ENCODE peak calls at places on chromosomes 12 and 14, in four cellular contexts. One of them, this sample, is unnamed.

GRCh38 chr12:126361804-126362203 is 1296.6 kb downstream of the AACS start:
- DNase-seq in Peyer's patch: no peak
- DNase-seq in mesenchymal stem cell: no peak
- DNase-seq in body of pancreas: no peak
- DNase-seq in this sample: no peak

GRCh38 chr12:16573652-16574077 is 32.3 kb downstream of the LMO3 start:
- DNase-seq in Peyer's patch: no peak
- DNase-seq in mesenchymal stem cell: peak; percentile 47
- DNase-seq in body of pancreas: peak; percentile 71
- DNase-seq in this sample: no peak

GRCh38 chr12:64450711-64451486 is 1.0 kb upstream of the TBK1 start:
- DNase-seq in Peyer's patch: no peak
- DNase-seq in mesenchymal stem cell: peak; percentile 36
- DNase-seq in body of pancreas: no peak
- DNase-seq in this sample: no peak

GRCh38 chr14:30874120-30874998 is at the start of gene COCH:
- DNase-seq in Peyer's patch: peak; percentile 39
- DNase-seq in mesenchymal stem cell: no peak
- DNase-seq in body of pancreas: peak; percentile 47
- DNase-seq in this sample: peak; percentile 42

GRCh38 chr12:90124289-90124688 is 415.7 kb upstream of the ATP2B1 start:
- DNase-seq in Peyer's patch: no peak
- DNase-seq in mesenchymal stem cell: no peak
- DNase-seq in body of pancreas: no peak
- DNase-seq in this sample: no peak

GRCh38 chr14:53767566-53767965 is 189.1 kb downstream of the BMP4 start:
- DNase-seq in Peyer's patch: no peak
- DNase-seq in mesenchymal stem cell: no peak
- DNase-seq in body of pancreas: no peak
- DNase-seq in this sample: no peak

GRCh38 chr12:93943766-93944165 is 204.6 kb upstream of the PLXNC1 start:
- DNase-seq in Peyer's patch: no peak
- DNase-seq in mesenchymal stem cell: no peak
- DNase-seq in body of pancreas: no peak
- DNase-seq in this sample: no peak

GRCh38 chr14:32657081-32657480 is 281.6 kb upstream of the NPAS3 start:
- DNase-seq in Peyer's patch: no peak
- DNase-seq in mesenchymal stem cell: peak; percentile 88
- DNase-seq in body of pancreas: no peak
- DNase-seq in this sample: no peak

GRCh38 chr14:90574640-90575131 is 177.9 kb downstream of the CALM1 start:
- DNase-seq in Peyer's patch: no peak
- DNase-seq in mesenchymal stem cell: no peak
- DNase-seq in body of pancreas: no peak
- DNase-seq in this sample: no peak

GRCh38 chr12:115771065-115771464 is 506.4 kb downstream of the MED13L start:
- DNase-seq in Peyer's patch: no peak
- DNase-seq in mesenchymal stem cell: peak; percentile 12
- DNase-seq in body of pancreas: no peak
- DNase-seq in this sample: no peak

GRCh38 chr12:71282020-71282419 is 124.2 kb upstream of the TSPAN8 start:
- DNase-seq in Peyer's patch: no peak
- DNase-seq in mesenchymal stem cell: no peak
- DNase-seq in body of pancreas: no peak
- DNase-seq in this sample: no peak

GRCh38 chr12:69653703-69654102 is 43.0 kb upstream of the LRRC10 start:
- DNase-seq in Peyer's patch: no peak
- DNase-seq in mesenchymal stem cell: peak; percentile 40
- DNase-seq in body of pancreas: no peak
- DNase-seq in this sample: no peak

GRCh38 chr12:103667129-103667528 is 80.1 kb downstream of the STAB2 start:
- DNase-seq in Peyer's patch: no peak
- DNase-seq in mesenchymal stem cell: no peak
- DNase-seq in body of pancreas: no peak
- DNase-seq in this sample: no peak

GRCh38 chr12:52496590-52497071 is 3.6 kb upstream of the KRT6A start:
- DNase-seq in Peyer's patch: no peak
- DNase-seq in mesenchymal stem cell: peak; percentile 22
- DNase-seq in body of pancreas: no peak
- DNase-seq in this sample: no peak

GRCh38 chr14:54947230-54947629 is 44.6 kb upstream of the GCH1 start:
- DNase-seq in Peyer's patch: no peak
- DNase-seq in mesenchymal stem cell: no peak
- DNase-seq in body of pancreas: no peak
- DNase-seq in this sample: peak; percentile 76

GRCh38 chr12:61536117-61536516 is 724.1 kb upstream of the USP15 start:
- DNase-seq in Peyer's patch: no peak
- DNase-seq in mesenchymal stem cell: no peak
- DNase-seq in body of pancreas: no peak
- DNase-seq in this sample: no peak

GRCh38 chr14:102215522-102216250 is 76.0 kb downstream of the WDR20 start:
- DNase-seq in Peyer's patch: no peak
- DNase-seq in mesenchymal stem cell: no peak
- DNase-seq in body of pancreas: no peak
- DNase-seq in this sample: no peak

GRCh38 chr12:55716582-55717396 is 943 bp downstream of the BLOC1S1 start:
- DNase-seq in Peyer's patch: no peak
- DNase-seq in mesenchymal stem cell: no peak
- DNase-seq in body of pancreas: no peak
- DNase-seq in this sample: no peak

GRCh38 chr14:70905316-70905715 is 1.9 kb upstream of the PCNX1 start:
- DNase-seq in Peyer's patch: no peak
- DNase-seq in mesenchymal stem cell: peak; percentile 91
- DNase-seq in body of pancreas: no peak
- DNase-seq in this sample: no peak

GRCh38 chr14:87133073-87133815 is 859.7 kb downstream of the GALC start:
- DNase-seq in Peyer's patch: no peak
- DNase-seq in mesenchymal stem cell: peak; percentile 92
- DNase-seq in body of pancreas: no peak
- DNase-seq in this sample: no peak

GRCh38 chr12:56980941-56981530 is 23.6 kb upstream of the RDH16 start:
- DNase-seq in Peyer's patch: no peak
- DNase-seq in mesenchymal stem cell: no peak
- DNase-seq in body of pancreas: no peak
- DNase-seq in this sample: no peak

GRCh38 chr12:110100315-110100970 is 23.7 kb upstream of the IFT81 start:
- DNase-seq in Peyer's patch: peak; percentile 73
- DNase-seq in mesenchymal stem cell: peak; percentile 82
- DNase-seq in body of pancreas: peak; percentile 67
- DNase-seq in this sample: peak; percentile 42

GRCh38 chr14:91249841-91250616 is 5.5 kb upstream of the GPR68 start:
- DNase-seq in Peyer's patch: peak; percentile 79
- DNase-seq in mesenchymal stem cell: peak; percentile 67
- DNase-seq in body of pancreas: no peak
- DNase-seq in this sample: peak; percentile 55

GRCh38 chr12:70719672-70720420 is 82.6 kb upstream of the PTPRB start:
- DNase-seq in Peyer's patch: no peak
- DNase-seq in mesenchymal stem cell: peak; percentile 30
- DNase-seq in body of pancreas: peak; percentile 21
- DNase-seq in this sample: peak; percentile 29

GRCh38 chr12:4891866-4892265 is 17.8 kb upstream of the KCNA1 start:
- DNase-seq in Peyer's patch: no peak
- DNase-seq in mesenchymal stem cell: no peak
- DNase-seq in body of pancreas: no peak
- DNase-seq in this sample: no peak

GRCh38 chr14:36773558-36773957 is 111.9 kb downstream of the PAX9 start:
- DNase-seq in Peyer's patch: no peak
- DNase-seq in mesenchymal stem cell: peak; percentile 27
- DNase-seq in body of pancreas: no peak
- DNase-seq in this sample: no peak

GRCh38 chr12:89721291-89721987 is 12.8 kb upstream of the ATP2B1 start:
- DNase-seq in Peyer's patch: no peak
- DNase-seq in mesenchymal stem cell: no peak
- DNase-seq in body of pancreas: no peak
- DNase-seq in this sample: no peak

GRCh38 chr14:106185837-106186233 is 659.5 kb downstream of the TMEM121 start:
- DNase-seq in Peyer's patch: peak; percentile 60
- DNase-seq in mesenchymal stem cell: no peak
- DNase-seq in body of pancreas: no peak
- DNase-seq in this sample: no peak

GRCh38 chr12:28998662-28999120 is 150.4 kb upstream of the FAR2 start:
- DNase-seq in Peyer's patch: no peak
- DNase-seq in mesenchymal stem cell: peak; percentile 45
- DNase-seq in body of pancreas: no peak
- DNase-seq in this sample: no peak

GRCh38 chr12:21831671-21832357 is 57.3 kb upstream of the KCNJ8 start:
- DNase-seq in Peyer's patch: no peak
- DNase-seq in mesenchymal stem cell: no peak
- DNase-seq in body of pancreas: no peak
- DNase-seq in this sample: no peak

GRCh38 chr12:25797335-25797863 is 161.1 kb upstream of the RASSF8 start:
- DNase-seq in Peyer's patch: no peak
- DNase-seq in mesenchymal stem cell: no peak
- DNase-seq in body of pancreas: no peak
- DNase-seq in this sample: no peak
- H3K4me1 ChIP-seq in Peyer's patch: no peaks in the 10 kb centered on the region
- H3K4me1 ChIP-seq in mesenchymal stem cell: no peaks in the 10 kb centered on the region
- H3K4me1 ChIP-seq in body of pancreas: no peaks in the 10 kb centered on the region
- H3K4me1 ChIP-seq in this sample: no peaks in the 10 kb centered on the region

DNA sequence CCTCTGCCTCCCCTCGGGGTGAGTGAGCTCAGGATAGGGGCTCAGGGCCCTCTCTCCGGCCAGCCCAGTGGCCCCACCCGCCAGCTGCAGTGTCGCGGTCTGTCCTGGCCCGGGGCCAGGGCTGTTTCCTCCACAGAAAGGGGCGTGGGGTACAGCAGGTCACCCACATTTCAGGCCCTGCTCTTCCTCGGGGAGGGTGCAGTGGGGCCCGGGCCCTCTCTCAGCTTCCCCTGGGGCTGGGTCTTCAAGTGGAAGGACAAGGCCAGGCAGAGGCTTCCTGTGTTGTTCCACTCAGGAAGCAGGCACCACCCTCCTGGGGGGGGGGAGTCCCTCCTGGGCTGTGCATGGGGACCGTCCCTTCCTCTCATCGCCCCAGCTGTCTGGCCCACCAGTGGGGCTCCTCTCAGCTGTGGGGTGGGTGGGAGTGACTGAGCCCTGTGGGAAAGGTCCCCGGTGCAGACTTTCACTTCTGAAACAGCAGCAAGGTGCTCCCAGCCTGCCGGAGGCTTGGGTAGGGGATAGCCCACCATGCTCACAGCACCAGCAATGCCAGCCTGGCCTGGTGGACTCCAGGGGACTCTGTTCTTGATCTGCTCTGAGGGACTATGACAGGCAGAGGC is 3.7 kb downstream of the GPR132 start:
- DNase-seq in Peyer's patch: peak; percentile 79
- DNase-seq in mesenchymal stem cell: no peak
- DNase-seq in body of pancreas: no peak
- DNase-seq in this sample: peak; percentile 57
- H3K4me1 ChIP-seq in Peyer's patch: no peaks in the 10 kb centered on the region
- H3K4me1 ChIP-seq in mesenchymal stem cell: peaks cover 16% of the 10 kb centered on the region
- H3K4me1 ChIP-seq in body of pancreas: peaks cover 13% of the 10 kb centered on the region
- H3K4me1 ChIP-seq in this sample: peaks cover 77% of the 10 kb centered on the region

DNA sequence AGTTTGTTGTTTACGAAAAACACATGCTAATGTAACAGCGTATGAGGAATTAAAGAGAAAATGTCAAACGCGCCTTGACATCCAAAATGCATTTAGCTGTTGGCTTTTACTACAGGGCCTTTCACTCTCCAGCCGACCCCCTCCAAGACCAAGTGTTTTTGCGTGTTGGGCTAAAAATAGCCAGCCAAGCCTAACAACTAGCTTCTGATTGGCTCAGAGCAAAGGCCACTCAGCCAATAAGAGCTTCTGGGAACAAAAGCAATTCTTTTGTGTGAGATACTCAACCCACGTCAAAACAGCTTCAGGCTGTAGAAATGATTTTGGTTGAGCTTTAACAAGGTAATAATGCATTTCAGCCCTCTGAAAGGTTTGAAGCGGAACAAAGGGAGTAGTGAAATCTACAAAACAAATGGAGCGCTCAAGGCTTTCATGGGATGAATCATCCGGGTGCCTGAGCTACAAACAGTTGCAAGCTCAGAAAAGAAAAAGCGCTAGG is 198.7 kb upstream of the DCN start:
- DNase-seq in Peyer's patch: no peak
- DNase-seq in mesenchymal stem cell: peak; percentile 89
- DNase-seq in body of pancreas: peak; percentile 28
- DNase-seq in this sample: no peak
- H3K4me1 ChIP-seq in Peyer's patch: no peaks in the 10 kb centered on the region
- H3K4me1 ChIP-seq in mesenchymal stem cell: no peaks in the 10 kb centered on the region
- H3K4me1 ChIP-seq in body of pancreas: peaks cover 21% of the 10 kb centered on the region
- H3K4me1 ChIP-seq in this sample: peaks cover 3% of the 10 kb centered on the region

GRCh38 chr12:12819221-12819620 is 6.1 kb downstream of the DDX47 start:
- DNase-seq in Peyer's patch: no peak
- DNase-seq in mesenchymal stem cell: no peak
- DNase-seq in body of pancreas: no peak
- DNase-seq in this sample: no peak
- H3K4me1 ChIP-seq in Peyer's patch: peaks cover 1% of the 10 kb centered on the region
- H3K4me1 ChIP-seq in mesenchymal stem cell: peaks cover 7% of the 10 kb centered on the region
- H3K4me1 ChIP-seq in body of pancreas: peaks cover 25% of the 10 kb centered on the region
- H3K4me1 ChIP-seq in this sample: peaks cover 19% of the 10 kb centered on the region

GRCh38 chr14:75979641-75980422 is 2.0 kb downstream of the TGFB3 start:
- DNase-seq in Peyer's patch: no peak
- DNase-seq in mesenchymal stem cell: no peak
- DNase-seq in body of pancreas: peak; percentile 16
- DNase-seq in this sample: no peak

GRCh38 chr14:75982724-75983358 is 1.0 kb upstream of the TGFB3 start:
- DNase-seq in Peyer's patch: peak; percentile 34
- DNase-seq in mesenchymal stem cell: peak; percentile 62
- DNase-seq in body of pancreas: peak; percentile 83
- DNase-seq in this sample: no peak

GRCh38 chr14:75981826-75982723 is at the start of gene TGFB3:
- DNase-seq in Peyer's patch: peak; percentile 68
- DNase-seq in mesenchymal stem cell: peak; percentile 94
- DNase-seq in body of pancreas: peak; percentile 87
- DNase-seq in this sample: peak; percentile 77

GRCh38 chr14:75980856-75981255 is 939 bp downstream of the TGFB3 start:
- DNase-seq in Peyer's patch: no peak
- DNase-seq in mesenchymal stem cell: no peak
- DNase-seq in body of pancreas: peak; percentile 52
- DNase-seq in this sample: no peak

DNA sequence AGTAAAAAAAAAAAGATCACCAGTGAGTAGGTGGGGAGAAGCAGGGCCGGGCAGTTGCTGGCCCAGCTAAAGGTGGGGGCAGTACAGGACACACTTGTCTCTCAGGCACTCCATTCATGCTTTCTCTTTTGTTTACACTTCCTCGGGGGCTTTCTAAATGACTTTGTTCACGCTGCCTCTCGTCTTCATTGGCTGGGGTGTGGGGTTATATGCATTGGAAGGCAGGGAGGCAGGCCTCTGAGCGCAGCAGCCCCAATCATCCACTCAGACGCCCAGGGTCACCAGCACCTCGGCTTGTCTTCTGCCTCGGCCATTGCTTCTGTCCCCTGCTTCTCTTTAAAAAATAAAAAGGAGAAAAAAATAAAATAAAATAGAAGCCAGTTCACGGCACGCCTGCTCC is 369 bp downstream of the TGFB3 start:
- DNase-seq in Peyer's patch: peak; percentile 27
- DNase-seq in mesenchymal stem cell: no peak
- DNase-seq in body of pancreas: peak; percentile 33
- DNase-seq in this sample: peak; percentile 52
- H3K4me1 ChIP-seq in Peyer's patch: no peaks in the 10 kb centered on the region
- H3K4me1 ChIP-seq in mesenchymal stem cell: peaks cover 34% of the 10 kb centered on the region
- H3K4me1 ChIP-seq in body of pancreas: peaks cover 78% of the 10 kb centered on the region
- H3K4me1 ChIP-seq in this sample: peaks cover 38% of the 10 kb centered on the region